ENCODE peak calls at places on chromosomes 2 and 18, in eight cellular contexts. One of them, this sample, is unnamed.

GRCh38 chr2:70087703-70088507 is 628 bp downstream of the PCBP1 start:
- DNase-seq in pancreas: peak; percentile 73
- DNase-seq in transverse colon: peak; percentile 62
- DNase-seq in heart right ventricle: peak; percentile 41
- DNase-seq in left ventricle myocardium inferior: peak; percentile 36
- DNase-seq in GM23248: peak; percentile 83
- DNase-seq in NT2/D1: no peak
- DNase-seq in uterus: peak; percentile 42
- DNase-seq in this sample: peak; percentile 69

GRCh38 chr2:113762377-113763118 is 6.1 kb upstream of the SLC35F5 start:
- DNase-seq in heart right ventricle: no peak
- DNase-seq in transverse colon: no peak
- DNase-seq in left ventricle myocardium inferior: no peak
- DNase-seq in NT2/D1: no peak
- DNase-seq in pancreas: no peak
- DNase-seq in GM23248: peak; percentile 84
- DNase-seq in uterus: no peak
- DNase-seq in this sample: no peak

GRCh38 chr2:201275991-201276390 is 15.7 kb downstream of the CASP8 start:
- DNase-seq in NT2/D1: no peak
- DNase-seq in uterus: no peak
- DNase-seq in left ventricle myocardium inferior: no peak
- DNase-seq in transverse colon: no peak
- DNase-seq in pancreas: no peak
- DNase-seq in GM23248: no peak
- DNase-seq in heart right ventricle: no peak
- DNase-seq in this sample: no peak

GRCh38 chr2:226796840-226797288 is 2.8 kb downstream of the IRS1 start:
- DNase-seq in heart right ventricle: peak; percentile 27
- DNase-seq in NT2/D1: no peak
- DNase-seq in uterus: peak; percentile 68
- DNase-seq in left ventricle myocardium inferior: peak; percentile 49
- DNase-seq in transverse colon: peak; percentile 24
- DNase-seq in GM23248: peak; percentile 79
- DNase-seq in pancreas: peak; percentile 30
- DNase-seq in this sample: no peak

GRCh38 chr2:236168110-236169067 is at the start of gene GBX2:
- DNase-seq in NT2/D1: no peak
- DNase-seq in transverse colon: peak; percentile 28
- DNase-seq in GM23248: peak; percentile 75
- DNase-seq in left ventricle myocardium inferior: no peak
- DNase-seq in uterus: no peak
- DNase-seq in pancreas: no peak
- DNase-seq in heart right ventricle: no peak
- DNase-seq in this sample: no peak

GRCh38 chr2:69411120-69411519 is 24.1 kb upstream of the GFPT1 start:
- DNase-seq in left ventricle myocardium inferior: no peak
- DNase-seq in GM23248: no peak
- DNase-seq in uterus: no peak
- DNase-seq in pancreas: no peak
- DNase-seq in NT2/D1: no peak
- DNase-seq in heart right ventricle: no peak
- DNase-seq in transverse colon: no peak
- DNase-seq in this sample: no peak

GRCh38 chr18:12777543-12777942 is 74.7 kb downstream of the PSMG2 start:
- DNase-seq in transverse colon: no peak
- DNase-seq in NT2/D1: no peak
- DNase-seq in uterus: no peak
- DNase-seq in GM23248: peak; percentile 42
- DNase-seq in left ventricle myocardium inferior: no peak
- DNase-seq in pancreas: no peak
- DNase-seq in heart right ventricle: no peak
- DNase-seq in this sample: peak; percentile 13

GRCh38 chr2:88574445-88574844 is 52.8 kb downstream of the EIF2AK3 start:
- DNase-seq in left ventricle myocardium inferior: no peak
- DNase-seq in transverse colon: no peak
- DNase-seq in heart right ventricle: no peak
- DNase-seq in NT2/D1: no peak
- DNase-seq in GM23248: no peak
- DNase-seq in pancreas: no peak
- DNase-seq in uterus: no peak
- DNase-seq in this sample: no peak

GRCh38 chr2:77228379-77228778 is 293.8 kb downstream of the LRRTM4 start:
- DNase-seq in NT2/D1: no peak
- DNase-seq in transverse colon: no peak
- DNase-seq in GM23248: no peak
- DNase-seq in heart right ventricle: no peak
- DNase-seq in uterus: no peak
- DNase-seq in left ventricle myocardium inferior: no peak
- DNase-seq in pancreas: no peak
- DNase-seq in this sample: no peak

GRCh38 chr2:206764673-206765241 is 371 bp downstream of the MDH1B start:
- DNase-seq in GM23248: no peak
- DNase-seq in uterus: no peak
- DNase-seq in heart right ventricle: no peak
- DNase-seq in pancreas: no peak
- DNase-seq in NT2/D1: no peak
- DNase-seq in transverse colon: no peak
- DNase-seq in left ventricle myocardium inferior: no peak
- DNase-seq in this sample: no peak

DNA sequence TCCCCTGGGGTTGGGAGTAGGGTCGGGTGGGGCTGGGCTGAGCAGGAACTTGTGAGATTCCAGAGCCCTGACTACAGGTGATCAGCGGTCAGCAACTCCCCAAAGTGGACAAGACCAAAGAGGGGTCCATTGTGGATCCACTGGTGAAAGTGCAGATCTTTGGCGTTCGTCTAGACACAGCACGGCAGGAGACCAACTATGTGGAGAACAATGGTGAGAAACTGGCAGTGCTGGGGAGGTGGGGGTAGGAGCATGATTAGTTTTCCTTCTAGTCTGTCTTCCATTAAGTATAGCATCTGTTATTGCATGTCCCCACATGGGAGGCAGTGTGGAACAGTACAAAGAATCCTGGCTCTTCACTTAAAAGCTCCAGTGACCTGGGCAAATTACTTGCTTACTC is 23.7 kb downstream of the ZNF142 start:
- DNase-seq in transverse colon: no peak
- DNase-seq in uterus: no peak
- DNase-seq in pancreas: no peak
- DNase-seq in heart right ventricle: no peak
- DNase-seq in GM23248: no peak
- DNase-seq in NT2/D1: no peak
- DNase-seq in left ventricle myocardium inferior: no peak
- DNase-seq in this sample: no peak
- H3K36me3 ChIP-seq in transverse colon: peaks cover 45% of the 10 kb centered on the region
- H3K36me3 ChIP-seq in uterus: no peaks in the 10 kb centered on the region
- H3K36me3 ChIP-seq in pancreas: no peaks in the 10 kb centered on the region
- H3K36me3 ChIP-seq in heart right ventricle: peaks cover 76% of the 10 kb centered on the region
- H3K36me3 ChIP-seq in GM23248: peaks cover 23% of the 10 kb centered on the region
- H3K36me3 ChIP-seq in NT2/D1: peaks cover 78% of the 10 kb centered on the region
- H3K36me3 ChIP-seq in left ventricle myocardium inferior: peaks cover 73% of the 10 kb centered on the region
- H3K36me3 ChIP-seq in this sample: peaks cover 70% of the 10 kb centered on the region

DNA sequence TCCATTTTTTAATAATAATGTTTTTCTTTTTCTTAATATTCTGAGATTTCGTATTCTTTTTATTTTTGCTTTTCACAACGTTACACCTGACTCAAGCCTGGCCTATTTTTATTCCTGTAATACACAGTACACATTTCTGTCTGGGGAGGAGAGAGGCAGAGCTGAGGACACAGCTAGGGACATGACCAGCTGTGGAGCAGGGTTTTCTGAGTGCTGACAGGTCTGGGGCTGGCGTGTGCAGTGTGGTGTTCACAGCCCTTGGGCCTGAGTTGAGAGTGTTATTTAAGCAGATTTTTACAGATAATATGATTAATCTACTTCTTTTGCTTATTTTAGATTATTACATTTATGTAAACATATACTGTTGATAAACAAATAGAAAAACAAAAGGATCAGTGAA is 55.9 kb downstream of the ZAP70 start:
- DNase-seq in NT2/D1: no peak
- DNase-seq in left ventricle myocardium inferior: no peak
- DNase-seq in GM23248: no peak
- DNase-seq in heart right ventricle: no peak
- DNase-seq in pancreas: no peak
- DNase-seq in transverse colon: no peak
- DNase-seq in uterus: no peak
- DNase-seq in this sample: no peak
- H3K36me3 ChIP-seq in NT2/D1: peaks cover 51% of the 10 kb centered on the region
- H3K36me3 ChIP-seq in left ventricle myocardium inferior: peaks cover 45% of the 10 kb centered on the region
- H3K36me3 ChIP-seq in GM23248: peaks cover 10% of the 10 kb centered on the region
- H3K36me3 ChIP-seq in heart right ventricle: peaks cover 73% of the 10 kb centered on the region
- H3K36me3 ChIP-seq in pancreas: no peaks in the 10 kb centered on the region
- H3K36me3 ChIP-seq in transverse colon: peaks cover 21% of the 10 kb centered on the region
- H3K36me3 ChIP-seq in uterus: no peaks in the 10 kb centered on the region
- H3K36me3 ChIP-seq in this sample: peaks cover 13% of the 10 kb centered on the region

DNA sequence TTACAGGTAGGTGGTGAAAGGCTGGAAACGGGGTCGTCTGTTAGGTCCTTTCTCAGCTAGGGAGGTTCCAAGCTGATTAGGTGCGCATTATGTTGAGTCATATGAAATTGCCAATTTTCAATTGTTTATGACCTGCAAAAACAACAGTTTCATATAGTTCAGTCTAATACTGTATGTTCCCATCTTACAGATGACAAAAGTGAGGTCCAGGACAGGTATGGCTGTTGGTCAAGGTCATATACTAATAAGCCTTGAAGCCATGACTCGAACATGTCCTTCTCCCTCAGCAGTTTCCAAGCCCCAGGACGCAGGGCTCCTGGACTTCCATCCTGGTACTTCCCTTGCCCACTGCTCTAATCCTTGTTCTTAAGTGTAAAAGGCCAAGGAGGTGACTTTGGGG is 81.7 kb upstream of the MCFD2 start:
- DNase-seq in transverse colon: no peak
- DNase-seq in uterus: no peak
- DNase-seq in left ventricle myocardium inferior: no peak
- DNase-seq in GM23248: no peak
- DNase-seq in NT2/D1: no peak
- DNase-seq in heart right ventricle: no peak
- DNase-seq in pancreas: no peak
- DNase-seq in this sample: no peak
- H3K36me3 ChIP-seq in transverse colon: peaks cover 16% of the 10 kb centered on the region
- H3K36me3 ChIP-seq in uterus: no peaks in the 10 kb centered on the region
- H3K36me3 ChIP-seq in left ventricle myocardium inferior: peaks cover 48% of the 10 kb centered on the region
- H3K36me3 ChIP-seq in GM23248: peaks cover 62% of the 10 kb centered on the region
- H3K36me3 ChIP-seq in NT2/D1: peaks cover 68% of the 10 kb centered on the region
- H3K36me3 ChIP-seq in heart right ventricle: peaks cover 70% of the 10 kb centered on the region
- H3K36me3 ChIP-seq in pancreas: peaks cover 7% of the 10 kb centered on the region
- H3K36me3 ChIP-seq in this sample: peaks cover 46% of the 10 kb centered on the region

GRCh38 chr2:85399183-85399455 is 11.0 kb downstream of the CAPG start:
- DNase-seq in NT2/D1: no peak
- DNase-seq in left ventricle myocardium inferior: no peak
- DNase-seq in GM23248: no peak
- DNase-seq in uterus: no peak
- DNase-seq in heart right ventricle: no peak
- DNase-seq in transverse colon: no peak
- DNase-seq in pancreas: no peak
- DNase-seq in this sample: no peak

GRCh38 chr2:85396531-85397470 is 13.4 kb downstream of the CAPG start:
- DNase-seq in pancreas: no peak
- DNase-seq in GM23248: no peak
- DNase-seq in heart right ventricle: no peak
- DNase-seq in NT2/D1: no peak
- DNase-seq in transverse colon: no peak
- DNase-seq in left ventricle myocardium inferior: no peak
- DNase-seq in uterus: no peak
- DNase-seq in this sample: no peak

GRCh38 chr2:85395912-85396475 is 14.2 kb downstream of the CAPG start:
- DNase-seq in GM23248: no peak
- DNase-seq in NT2/D1: no peak
- DNase-seq in pancreas: no peak
- DNase-seq in transverse colon: no peak
- DNase-seq in heart right ventricle: no peak
- DNase-seq in uterus: no peak
- DNase-seq in left ventricle myocardium inferior: no peak
- DNase-seq in this sample: no peak

GRCh38 chr2:85398426-85399182 is 11.6 kb downstream of the CAPG start:
- DNase-seq in pancreas: no peak
- DNase-seq in heart right ventricle: no peak
- DNase-seq in GM23248: no peak
- DNase-seq in left ventricle myocardium inferior: no peak
- DNase-seq in transverse colon: no peak
- DNase-seq in NT2/D1: no peak
- DNase-seq in uterus: no peak
- DNase-seq in this sample: no peak

GRCh38 chr2:85397925-85398331 is 12.2 kb downstream of the CAPG start:
- DNase-seq in uterus: no peak
- DNase-seq in transverse colon: no peak
- DNase-seq in left ventricle myocardium inferior: no peak
- DNase-seq in NT2/D1: no peak
- DNase-seq in GM23248: no peak
- DNase-seq in heart right ventricle: no peak
- DNase-seq in pancreas: no peak
- DNase-seq in this sample: no peak
- H3K36me3 ChIP-seq in uterus: no peaks in the 10 kb centered on the region
- H3K36me3 ChIP-seq in transverse colon: no peaks in the 10 kb centered on the region
- H3K36me3 ChIP-seq in left ventricle myocardium inferior: no peaks in the 10 kb centered on the region
- H3K36me3 ChIP-seq in NT2/D1: peaks cover 71% of the 10 kb centered on the region
- H3K36me3 ChIP-seq in GM23248: peaks cover 15% of the 10 kb centered on the region
- H3K36me3 ChIP-seq in heart right ventricle: peaks cover 68% of the 10 kb centered on the region
- H3K36me3 ChIP-seq in pancreas: no peaks in the 10 kb centered on the region
- H3K36me3 ChIP-seq in this sample: no peaks in the 10 kb centered on the region

GRCh38 chr2:235091421-235091820 is 139.6 kb downstream of the SH3BP4 start:
- DNase-seq in GM23248: peak; percentile 62
- DNase-seq in NT2/D1: no peak
- DNase-seq in heart right ventricle: no peak
- DNase-seq in transverse colon: no peak
- DNase-seq in left ventricle myocardium inferior: no peak
- DNase-seq in pancreas: no peak
- DNase-seq in uterus: no peak
- DNase-seq in this sample: no peak

GRCh38 chr2:235092854-235093253 is 141.0 kb downstream of the SH3BP4 start:
- DNase-seq in pancreas: no peak
- DNase-seq in NT2/D1: no peak
- DNase-seq in GM23248: no peak
- DNase-seq in left ventricle myocardium inferior: no peak
- DNase-seq in heart right ventricle: no peak
- DNase-seq in transverse colon: no peak
- DNase-seq in uterus: no peak
- DNase-seq in this sample: no peak

GRCh38 chr2:235091983-235092382 is 140.2 kb downstream of the SH3BP4 start:
- DNase-seq in left ventricle myocardium inferior: no peak
- DNase-seq in transverse colon: no peak
- DNase-seq in GM23248: no peak
- DNase-seq in uterus: no peak
- DNase-seq in heart right ventricle: no peak
- DNase-seq in NT2/D1: no peak
- DNase-seq in pancreas: no peak
- DNase-seq in this sample: no peak

GRCh38 chr2:235094457-235094856 is 142.6 kb downstream of the SH3BP4 start:
- DNase-seq in left ventricle myocardium inferior: no peak
- DNase-seq in GM23248: no peak
- DNase-seq in uterus: no peak
- DNase-seq in pancreas: no peak
- DNase-seq in NT2/D1: no peak
- DNase-seq in transverse colon: no peak
- DNase-seq in heart right ventricle: no peak
- DNase-seq in this sample: no peak

GRCh38 chr2:235092433-235092832 is 140.6 kb downstream of the SH3BP4 start:
- DNase-seq in GM23248: no peak
- DNase-seq in heart right ventricle: no peak
- DNase-seq in transverse colon: no peak
- DNase-seq in pancreas: no peak
- DNase-seq in NT2/D1: no peak
- DNase-seq in left ventricle myocardium inferior: no peak
- DNase-seq in uterus: no peak
- DNase-seq in this sample: no peak
- H3K36me3 ChIP-seq in GM23248: no peaks in the 10 kb centered on the region
- H3K36me3 ChIP-seq in heart right ventricle: no peaks in the 10 kb centered on the region
- H3K36me3 ChIP-seq in transverse colon: no peaks in the 10 kb centered on the region
- H3K36me3 ChIP-seq in pancreas: no peaks in the 10 kb centered on the region
- H3K36me3 ChIP-seq in NT2/D1: no peaks in the 10 kb centered on the region
- H3K36me3 ChIP-seq in left ventricle myocardium inferior: no peaks in the 10 kb centered on the region
- H3K36me3 ChIP-seq in uterus: no peaks in the 10 kb centered on the region
- H3K36me3 ChIP-seq in this sample: no peaks in the 10 kb centered on the region

GRCh38 chr2:235043762-235044500 is 92.1 kb downstream of the SH3BP4 start:
- DNase-seq in NT2/D1: no peak
- DNase-seq in uterus: no peak
- DNase-seq in GM23248: no peak
- DNase-seq in heart right ventricle: no peak
- DNase-seq in left ventricle myocardium inferior: no peak
- DNase-seq in pancreas: no peak
- DNase-seq in transverse colon: no peak
- DNase-seq in this sample: no peak
- H3K36me3 ChIP-seq in NT2/D1: peaks cover 94% of the 10 kb centered on the region
- H3K36me3 ChIP-seq in uterus: no peaks in the 10 kb centered on the region
- H3K36me3 ChIP-seq in GM23248: peaks cover 40% of the 10 kb centered on the region
- H3K36me3 ChIP-seq in heart right ventricle: peaks cover 30% of the 10 kb centered on the region
- H3K36me3 ChIP-seq in left ventricle myocardium inferior: peaks cover 28% of the 10 kb centered on the region
- H3K36me3 ChIP-seq in pancreas: no peaks in the 10 kb centered on the region
- H3K36me3 ChIP-seq in transverse colon: peaks cover 4% of the 10 kb centered on the region
- H3K36me3 ChIP-seq in this sample: peaks cover 29% of the 10 kb centered on the region

This sample was measured in right atrium auricular region.